ENCODE peak calls at places on chromosome 22, in ten cellular contexts. One of them, this sample, is unnamed.

GRCh38 chr22:42683599-42684283 is 34.5 kb upstream of the CYB5R3 start:
- DNase-seq in OCI-LY7: no peak
- DNase-seq in brain microvascular endothelial cell: no peak
- DNase-seq in AG04450: no peak
- DNase-seq in IMR-90: no peak
- DNase-seq in astrocyte of the spinal cord: no peak
- DNase-seq in osteocyte: no peak
- DNase-seq in AG09319: peak; percentile 69
- DNase-seq in psoas muscle: peak; percentile 86
- DNase-seq in fibroblast of mammary gland: peak; percentile 66
- DNase-seq in this sample: no peak

GRCh38 chr22:27879923-27880322 is 39.1 kb downstream of the PITPNB start:
- DNase-seq in OCI-LY7: peak; percentile 53
- DNase-seq in brain microvascular endothelial cell: peak; percentile 41
- DNase-seq in AG04450: no peak
- DNase-seq in IMR-90: peak; percentile 54
- DNase-seq in astrocyte of the spinal cord: peak; percentile 52
- DNase-seq in osteocyte: no peak
- DNase-seq in AG09319: no peak
- DNase-seq in psoas muscle: no peak
- DNase-seq in fibroblast of mammary gland: peak; percentile 55
- DNase-seq in this sample: peak; percentile 27

GRCh38 chr22:49055406-49055805 is 772.3 kb downstream of the BRD1 start:
- DNase-seq in OCI-LY7: no peak
- DNase-seq in brain microvascular endothelial cell: no peak
- DNase-seq in AG04450: no peak
- DNase-seq in IMR-90: no peak
- DNase-seq in astrocyte of the spinal cord: no peak
- DNase-seq in osteocyte: no peak
- DNase-seq in AG09319: no peak
- DNase-seq in psoas muscle: no peak
- DNase-seq in fibroblast of mammary gland: no peak
- DNase-seq in this sample: no peak

GRCh38 chr22:42397332-42398246 is 34.6 kb downstream of the NFAM1 start:
- DNase-seq in OCI-LY7: peak; percentile 71
- DNase-seq in brain microvascular endothelial cell: no peak
- DNase-seq in AG04450: no peak
- DNase-seq in IMR-90: no peak
- DNase-seq in astrocyte of the spinal cord: no peak
- DNase-seq in osteocyte: no peak
- DNase-seq in AG09319: no peak
- DNase-seq in psoas muscle: no peak
- DNase-seq in fibroblast of mammary gland: no peak
- DNase-seq in this sample: no peak

GRCh38 chr22:40955516-40955915 is 4.3 kb downstream of the RBX1 start:
- DNase-seq in OCI-LY7: no peak
- DNase-seq in brain microvascular endothelial cell: no peak
- DNase-seq in AG04450: no peak
- DNase-seq in IMR-90: peak; percentile 21
- DNase-seq in astrocyte of the spinal cord: no peak
- DNase-seq in osteocyte: no peak
- DNase-seq in AG09319: peak; percentile 20
- DNase-seq in psoas muscle: no peak
- DNase-seq in fibroblast of mammary gland: peak; percentile 28
- DNase-seq in this sample: no peak

GRCh38 chr22:50530280-50530856 is 556 bp upstream of the TYMP start:
- DNase-seq in OCI-LY7: peak; percentile 78
- DNase-seq in brain microvascular endothelial cell: peak; percentile 49
- DNase-seq in AG04450: no peak
- DNase-seq in IMR-90: peak; percentile 44
- DNase-seq in astrocyte of the spinal cord: peak; percentile 58
- DNase-seq in osteocyte: peak; percentile 86
- DNase-seq in AG09319: no peak
- DNase-seq in psoas muscle: peak; percentile 92
- DNase-seq in fibroblast of mammary gland: peak; percentile 81
- DNase-seq in this sample: no peak

GRCh38 chr22:39283312-39284141 is 35.9 kb downstream of the RPL3 start:
- DNase-seq in OCI-LY7: no peak
- DNase-seq in brain microvascular endothelial cell: no peak
- DNase-seq in AG04450: no peak
- DNase-seq in IMR-90: peak; percentile 26
- DNase-seq in astrocyte of the spinal cord: no peak
- DNase-seq in osteocyte: no peak
- DNase-seq in AG09319: no peak
- DNase-seq in psoas muscle: peak; percentile 94
- DNase-seq in fibroblast of mammary gland: no peak
- DNase-seq in this sample: peak; percentile 90

GRCh38 chr22:20918663-20919220 is 1.5 kb downstream of the CRKL start:
- DNase-seq in OCI-LY7: no peak
- DNase-seq in brain microvascular endothelial cell: no peak
- DNase-seq in AG04450: no peak
- DNase-seq in IMR-90: no peak
- DNase-seq in astrocyte of the spinal cord: no peak
- DNase-seq in osteocyte: no peak
- DNase-seq in AG09319: no peak
- DNase-seq in psoas muscle: no peak
- DNase-seq in fibroblast of mammary gland: no peak
- DNase-seq in this sample: no peak

GRCh38 chr22:30871391-30872281 is 96.9 kb downstream of the MORC2 start:
- DNase-seq in OCI-LY7: no peak
- DNase-seq in brain microvascular endothelial cell: no peak
- DNase-seq in AG04450: no peak
- DNase-seq in IMR-90: no peak
- DNase-seq in astrocyte of the spinal cord: no peak
- DNase-seq in osteocyte: no peak
- DNase-seq in AG09319: no peak
- DNase-seq in psoas muscle: no peak
- DNase-seq in fibroblast of mammary gland: no peak
- DNase-seq in this sample: no peak

GRCh38 chr22:27844256-27844655 is 42.7 kb upstream of the MN1 start:
- DNase-seq in OCI-LY7: no peak
- DNase-seq in brain microvascular endothelial cell: no peak
- DNase-seq in AG04450: no peak
- DNase-seq in IMR-90: no peak
- DNase-seq in astrocyte of the spinal cord: no peak
- DNase-seq in osteocyte: peak; percentile 36
- DNase-seq in AG09319: no peak
- DNase-seq in psoas muscle: no peak
- DNase-seq in fibroblast of mammary gland: no peak
- DNase-seq in this sample: no peak

DNA sequence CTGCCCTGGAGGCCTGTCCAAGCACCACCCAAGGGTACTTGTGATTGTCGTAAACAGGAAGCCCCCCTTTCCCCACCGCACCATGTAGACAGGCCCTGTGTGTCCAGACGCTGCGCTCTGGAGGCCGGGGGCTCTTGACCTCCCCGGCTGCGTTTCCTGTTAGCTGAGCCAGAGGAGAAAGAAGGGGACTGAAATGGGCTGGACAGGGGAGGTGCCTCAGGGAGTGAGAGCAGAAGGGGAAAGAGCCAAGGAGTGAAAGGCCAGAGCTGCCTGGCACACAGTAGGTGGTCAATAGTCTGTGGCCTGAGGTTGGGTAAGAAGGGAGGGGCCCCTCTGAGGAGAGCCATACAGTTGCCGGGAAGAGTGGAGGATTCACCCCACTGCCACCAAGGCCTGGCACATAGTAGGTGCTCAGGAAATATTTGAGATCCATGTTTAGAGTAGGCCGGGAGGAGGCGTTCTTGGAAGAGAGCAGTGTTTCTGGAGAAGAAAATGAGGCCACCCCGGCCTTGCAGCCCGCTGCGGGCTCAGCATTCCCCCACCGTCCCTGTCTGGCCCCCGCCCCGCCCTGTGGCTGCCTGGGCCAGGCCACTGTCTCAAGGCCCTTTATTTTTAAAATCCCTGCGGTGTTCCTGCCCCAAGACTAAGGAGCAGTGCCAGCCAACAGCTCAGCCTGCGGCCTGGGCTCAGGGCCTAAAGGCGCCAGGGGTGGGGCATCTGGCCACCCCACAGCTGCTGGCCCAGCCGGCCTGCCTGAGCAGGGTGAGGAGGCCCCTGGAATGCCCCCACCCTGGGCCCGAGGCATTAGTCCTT is 13.6 kb upstream of the CDC42EP1 start:
- DNase-seq in OCI-LY7: no peak
- DNase-seq in brain microvascular endothelial cell: no peak
- DNase-seq in AG04450: no peak
- DNase-seq in IMR-90: peak; percentile 68
- DNase-seq in astrocyte of the spinal cord: peak; percentile 87
- DNase-seq in osteocyte: peak; percentile 88
- DNase-seq in AG09319: no peak
- DNase-seq in psoas muscle: peak; percentile 77
- DNase-seq in fibroblast of mammary gland: peak; percentile 87
- DNase-seq in this sample: no peak
- TF ChIP-seq CTCF in OCI-LY7: no peak
- TF ChIP-seq CTCF in brain microvascular endothelial cell: peak; percentile 23
- TF ChIP-seq CTCF in AG04450: peak; percentile 17
- TF ChIP-seq CTCF in IMR-90: no peak
- TF ChIP-seq CTCF in astrocyte of the spinal cord: no peak
- TF ChIP-seq CTCF in osteocyte: peak; percentile 49
- TF ChIP-seq CTCF in AG09319: peak; percentile 23
- TF ChIP-seq CTCF in psoas muscle: no peak
- TF ChIP-seq CTCF in fibroblast of mammary gland: no peak
- TF ChIP-seq CTCF in this sample: no peak

GRCh38 chr22:29707471-29707870 is 12.3 kb upstream of the CABP7 start:
- DNase-seq in OCI-LY7: no peak
- DNase-seq in brain microvascular endothelial cell: no peak
- DNase-seq in AG04450: no peak
- DNase-seq in IMR-90: no peak
- DNase-seq in astrocyte of the spinal cord: no peak
- DNase-seq in osteocyte: no peak
- DNase-seq in AG09319: no peak
- DNase-seq in psoas muscle: no peak
- DNase-seq in fibroblast of mammary gland: no peak
- DNase-seq in this sample: no peak
- TF ChIP-seq CTCF in OCI-LY7: no peak
- TF ChIP-seq CTCF in brain microvascular endothelial cell: no peak
- TF ChIP-seq CTCF in AG04450: no peak
- TF ChIP-seq CTCF in IMR-90: no peak
- TF ChIP-seq CTCF in astrocyte of the spinal cord: no peak
- TF ChIP-seq CTCF in osteocyte: no peak
- TF ChIP-seq CTCF in AG09319: no peak
- TF ChIP-seq CTCF in psoas muscle: no peak
- TF ChIP-seq CTCF in fibroblast of mammary gland: no peak
- TF ChIP-seq CTCF in this sample: no peak

DNA sequence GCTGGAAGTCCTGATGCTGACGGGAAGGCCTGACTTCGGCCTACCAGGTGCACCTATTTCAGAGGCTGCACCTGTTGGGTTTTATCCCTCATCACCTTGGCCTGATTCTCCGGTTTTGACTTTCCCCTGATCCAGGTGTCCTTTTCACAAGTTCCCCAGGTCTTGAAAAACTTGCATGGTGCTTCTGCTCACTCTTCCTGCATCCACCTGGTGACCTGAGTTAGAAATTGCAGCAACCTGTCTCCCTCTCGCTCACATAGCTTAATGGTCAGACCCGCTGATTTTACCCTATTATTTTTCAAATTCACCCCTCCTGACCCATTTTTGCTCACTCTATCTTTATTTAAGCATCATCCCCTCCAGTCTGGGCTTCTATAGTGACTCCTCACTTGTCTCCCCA is 208.9 kb upstream of the SEZ6L start:
- DNase-seq in OCI-LY7: no peak
- DNase-seq in brain microvascular endothelial cell: no peak
- DNase-seq in AG04450: no peak
- DNase-seq in IMR-90: no peak
- DNase-seq in astrocyte of the spinal cord: no peak
- DNase-seq in osteocyte: no peak
- DNase-seq in AG09319: no peak
- DNase-seq in psoas muscle: no peak
- DNase-seq in fibroblast of mammary gland: no peak
- DNase-seq in this sample: no peak
- TF ChIP-seq CTCF in OCI-LY7: no peak
- TF ChIP-seq CTCF in brain microvascular endothelial cell: no peak
- TF ChIP-seq CTCF in AG04450: no peak
- TF ChIP-seq CTCF in IMR-90: no peak
- TF ChIP-seq CTCF in astrocyte of the spinal cord: no peak
- TF ChIP-seq CTCF in osteocyte: no peak
- TF ChIP-seq CTCF in AG09319: no peak
- TF ChIP-seq CTCF in psoas muscle: no peak
- TF ChIP-seq CTCF in fibroblast of mammary gland: no peak
- TF ChIP-seq CTCF in this sample: no peak

GRCh38 chr22:26674211-26675190 is 17.1 kb downstream of the MIAT start:
- DNase-seq in OCI-LY7: peak; percentile 79
- DNase-seq in brain microvascular endothelial cell: no peak
- DNase-seq in AG04450: no peak
- DNase-seq in IMR-90: no peak
- DNase-seq in astrocyte of the spinal cord: no peak
- DNase-seq in osteocyte: no peak
- DNase-seq in AG09319: no peak
- DNase-seq in psoas muscle: no peak
- DNase-seq in fibroblast of mammary gland: no peak
- DNase-seq in this sample: no peak

GRCh38 chr22:26677217-26677616 is 19.8 kb downstream of the MIAT start:
- DNase-seq in OCI-LY7: no peak
- DNase-seq in brain microvascular endothelial cell: no peak
- DNase-seq in AG04450: no peak
- DNase-seq in IMR-90: no peak
- DNase-seq in astrocyte of the spinal cord: no peak
- DNase-seq in osteocyte: no peak
- DNase-seq in AG09319: no peak
- DNase-seq in psoas muscle: no peak
- DNase-seq in fibroblast of mammary gland: no peak
- DNase-seq in this sample: no peak

GRCh38 chr22:26672590-26673468 is 15.4 kb downstream of the MIAT start:
- DNase-seq in OCI-LY7: peak; percentile 99
- DNase-seq in brain microvascular endothelial cell: peak; percentile 88
- DNase-seq in AG04450: peak; percentile 88
- DNase-seq in IMR-90: peak; percentile 94
- DNase-seq in astrocyte of the spinal cord: peak; percentile 94
- DNase-seq in osteocyte: peak; percentile 93
- DNase-seq in AG09319: peak; percentile 91
- DNase-seq in psoas muscle: peak; percentile 95
- DNase-seq in fibroblast of mammary gland: peak; percentile 92
- DNase-seq in this sample: peak; percentile 84

GRCh38 chr22:26673485-26673884 is 16.1 kb downstream of the MIAT start:
- DNase-seq in OCI-LY7: no peak
- DNase-seq in brain microvascular endothelial cell: peak; percentile 13
- DNase-seq in AG04450: no peak
- DNase-seq in IMR-90: no peak
- DNase-seq in astrocyte of the spinal cord: no peak
- DNase-seq in osteocyte: no peak
- DNase-seq in AG09319: no peak
- DNase-seq in psoas muscle: no peak
- DNase-seq in fibroblast of mammary gland: peak; percentile 45
- DNase-seq in this sample: no peak

DNA sequence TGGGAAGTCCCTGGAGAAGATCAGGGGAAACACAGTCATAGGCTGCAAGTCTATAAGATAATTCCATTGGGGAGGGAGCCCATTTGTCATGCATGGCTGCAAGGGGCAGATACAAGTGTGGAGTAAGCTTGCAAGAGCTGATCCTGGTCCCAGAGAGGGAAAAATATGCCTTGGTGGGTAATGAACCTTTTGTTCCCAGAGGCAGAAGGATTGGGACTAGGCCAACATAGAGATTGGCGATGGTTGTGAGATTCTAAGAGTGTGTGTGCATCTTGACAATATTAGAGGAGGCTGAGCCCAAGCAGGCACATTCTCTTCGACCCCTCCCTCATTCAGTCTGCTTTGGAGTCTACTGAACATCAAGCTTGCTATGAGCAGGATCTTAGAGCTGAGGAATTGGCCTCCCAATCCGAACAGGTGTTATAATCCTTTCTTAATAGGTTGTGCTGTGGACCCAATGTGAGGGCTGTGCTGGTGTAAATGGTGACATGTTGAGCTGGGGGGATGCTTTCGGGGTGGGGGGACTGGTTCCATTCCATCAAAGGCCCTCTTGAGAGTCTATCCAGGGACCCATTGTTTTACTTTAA is 18.4 kb downstream of the MIAT start:
- DNase-seq in OCI-LY7: no peak
- DNase-seq in brain microvascular endothelial cell: no peak
- DNase-seq in AG04450: no peak
- DNase-seq in IMR-90: no peak
- DNase-seq in astrocyte of the spinal cord: no peak
- DNase-seq in osteocyte: no peak
- DNase-seq in AG09319: no peak
- DNase-seq in psoas muscle: no peak
- DNase-seq in fibroblast of mammary gland: no peak
- DNase-seq in this sample: no peak
- TF ChIP-seq CTCF in OCI-LY7: no peak
- TF ChIP-seq CTCF in brain microvascular endothelial cell: no peak
- TF ChIP-seq CTCF in AG04450: no peak
- TF ChIP-seq CTCF in IMR-90: no peak
- TF ChIP-seq CTCF in astrocyte of the spinal cord: no peak
- TF ChIP-seq CTCF in osteocyte: no peak
- TF ChIP-seq CTCF in AG09319: no peak
- TF ChIP-seq CTCF in psoas muscle: no peak
- TF ChIP-seq CTCF in fibroblast of mammary gland: no peak
- TF ChIP-seq CTCF in this sample: no peak

This sample was measured in Calu3.